ENCODE peak calls at places on chromosomes 7 and 10, in nine cellular contexts. I is stomach, E is T-helper 17 cell, H is fibroblast of mammary gland, X is PC-3, O is MV-4-11, P is mammary epithelial cell, L is NCI-H748 treated with DMSO at 0.1 percent for 48 hours, S is lung. D is an unnamed sample.

GRCh38 chr10:132539894-132540293 is 2.3 kb downstream of the INPP5A start:
- DNase-seq in I (no peak), E (no peak), H (peak), X (peak), O (peak), P (no peak), L (no peak), S (no peak), D (peak)

GRCh38 chr7:151752816-151753600 is 123.9 kb downstream of the PRKAG2 start:
- DNase-seq in I (no peak), E (no peak), H (no peak), X (no peak), O (no peak), P (no peak), L (no peak), S (no peak), D (no peak)

GRCh38 chr7:38541440-38541839 is 89.7 kb downstream of the AMPH start:
- DNase-seq in I (no peak), E (no peak), H (no peak), X (no peak), O (no peak), P (no peak), L (no peak), S (no peak), D (no peak)

GRCh38 chr7:133699390-133699789 is 427.8 kb upstream of the LRGUK start:
- DNase-seq in I (no peak), E (no peak), H (no peak), X (no peak), O (peak), P (no peak), L (no peak), S (no peak), D (no peak)

GRCh38 chr10:86362129-86362527 is 4.5 kb downstream of the GRID1 start:
- DNase-seq in I (no peak), E (no peak), H (no peak), X (no peak), O (no peak), P (no peak), L (no peak), S (no peak), D (no peak)

GRCh38 chr10:77105756-77106155 is 531.9 kb downstream of the KCNMA1 start:
- DNase-seq in I (no peak), E (no peak), H (peak), X (no peak), O (no peak), P (no peak), L (no peak), S (no peak), D (no peak)

GRCh38 chr10:30709700-30710358 is 80.3 kb upstream of the LYZL2 start:
- DNase-seq in I (no peak), E (no peak), H (no peak), X (no peak), O (no peak), P (no peak), L (no peak), S (no peak), D (no peak)

GRCh38 chr10:119786117-119786769 is 60.4 kb downstream of the INPP5F start:
- DNase-seq in I (no peak), E (no peak), H (no peak), X (peak), O (peak), P (no peak), L (no peak), S (no peak), D (peak)

GRCh38 chr10:126243306-126243705 is 145.0 kb downstream of the ADAM12 start:
- DNase-seq in I (no peak), E (no peak), H (peak), X (no peak), O (no peak), P (no peak), L (no peak), S (no peak), D (no peak)

GRCh38 chr7:158406817-158407216 is 180.8 kb downstream of the PTPRN2 start:
- DNase-seq in I (peak), E (no peak), H (no peak), X (no peak), O (no peak), P (no peak), L (no peak), S (no peak), D (no peak)

GRCh38 chr10:101052285-101052684 is 9.5 kb upstream of the KAZALD1 start:
- DNase-seq in I (no peak), E (no peak), H (peak), X (peak), O (peak), P (peak), L (no peak), S (no peak), D (peak)

GRCh38 chr7:92391071-92391470 is 56.2 kb upstream of the GATAD1 start:
- DNase-seq in I (no peak), E (no peak), H (no peak), X (no peak), O (no peak), P (no peak), L (no peak), S (no peak), D (no peak)

GRCh38 chr7:99791667-99792356 is 7.8 kb upstream of the CYP3A4 start:
- DNase-seq in I (no peak), E (no peak), H (peak), X (no peak), O (no peak), P (peak), L (no peak), S (no peak), D (no peak)

GRCh38 chr7:158285383-158285770 is 302.2 kb downstream of the PTPRN2 start:
- DNase-seq in I (peak), E (no peak), H (no peak), X (no peak), O (no peak), P (no peak), L (no peak), S (no peak), D (no peak)

GRCh38 chr7:100503350-100503735 is 19.6 kb downstream of the NYAP1 start:
- DNase-seq in I (no peak), E (no peak), H (peak), X (no peak), O (no peak), P (no peak), L (no peak), S (no peak), D (no peak)

GRCh38 chr10:49008505-49009202 is 69.0 kb upstream of the LRRC18 start:
- DNase-seq in I (no peak), E (no peak), H (no peak), X (no peak), O (no peak), P (no peak), L (no peak), S (no peak), D (no peak)

GRCh38 chr10:18418579-18419210 is 232.7 kb downstream of the NSUN6 start:
- DNase-seq in I (no peak), E (no peak), H (peak), X (no peak), O (peak), P (no peak), L (no peak), S (no peak), D (peak)

GRCh38 chr10:76311752-76312699 is 880.6 kb downstream of the LRMDA start:
- DNase-seq in I (peak), E (no peak), H (peak), X (peak), O (peak), P (peak), L (peak), S (no peak), D (no peak)

GRCh38 chr10:29849434-29849833 is 210.0 kb downstream of the JCAD start:
- DNase-seq in I (no peak), E (no peak), H (peak), X (peak), O (peak), P (no peak), L (no peak), S (no peak), D (peak)

GRCh38 chr7:78039791-78040776 is 241.5 kb downstream of the PHTF2 start:
- DNase-seq in I (peak), E (peak), H (peak), X (no peak), O (peak), P (no peak), L (no peak), S (no peak), D (no peak)

GRCh38 chr7:22782616-22783232 is 39.9 kb downstream of the TOMM7 start:
- DNase-seq in I (peak), E (peak), H (peak), X (peak), O (peak), P (peak), L (peak), S (peak), D (peak)

GRCh38 chr7:29798422-29798821 is 7.9 kb upstream of the WIPF3 start:
- DNase-seq in I (no peak), E (no peak), H (no peak), X (no peak), O (no peak), P (no peak), L (no peak), S (no peak), D (no peak)

GRCh38 chr7:142883145-142883544 is 2.4 kb downstream of the TRPV6 start:
- DNase-seq in I (no peak), E (no peak), H (no peak), X (no peak), O (no peak), P (no peak), L (no peak), S (no peak), D (no peak)

GRCh38 chr10:84525120-84525806 is 196.9 kb downstream of the CCSER2 start:
- DNase-seq in I (no peak), E (no peak), H (no peak), X (no peak), O (no peak), P (no peak), L (no peak), S (no peak), D (no peak)

GRCh38 chr7:103031781-103032180 is 42.8 kb downstream of the FBXL13 start:
- DNase-seq in I (no peak), E (no peak), H (peak), X (peak), O (no peak), P (no peak), L (no peak), S (no peak), D (peak)

GRCh38 chr10:69222157-69223027 is 2.3 kb downstream of the HKDC1 start:
- DNase-seq in I (peak), E (no peak), H (peak), X (peak), O (peak), P (peak), L (no peak), S (no peak), D (peak)

GRCh38 chr10:69449841-69450240 is 1.4 kb upstream of the TSPAN15 start:
- DNase-seq in I (peak), E (no peak), H (peak), X (peak), O (peak), P (no peak), L (no peak), S (peak), D (peak)

GRCh38 chr10:131065673-131066331 is 245.7 kb downstream of the TCERG1L start:
- DNase-seq in I (no peak), E (no peak), H (no peak), X (no peak), O (no peak), P (no peak), L (no peak), S (no peak), D (no peak)

GRCh38 chr10:25059990-25060389 is 43.6 kb downstream of the THNSL1 start:
- DNase-seq in I (peak), E (no peak), H (peak), X (peak), O (no peak), P (peak), L (no peak), S (peak), D (peak)

GRCh38 chr10:76150139-76150885 is 718.9 kb downstream of the LRMDA start:
- DNase-seq in I (peak), E (no peak), H (peak), X (peak), O (no peak), P (peak), L (no peak), S (peak), D (no peak)

GRCh38 chr10:75496191-75496567 is 64.8 kb downstream of the LRMDA start:
- DNase-seq in I (no peak), E (no peak), H (no peak), X (no peak), O (no peak), P (no peak), L (no peak), S (no peak), D (no peak)

GRCh38 chr7:12771378-12771877 is 84.0 kb downstream of the ARL4A start:
- DNase-seq in I (no peak), E (no peak), H (peak), X (no peak), O (no peak), P (peak), L (peak), S (peak), D (no peak)

GRCh38 chr10:73655990-73656298 is at the start of gene SYNPO2L:
- DNase-seq in I (no peak), E (no peak), H (no peak), X (no peak), O (no peak), P (no peak), L (no peak), S (no peak), D (no peak)

GRCh38 chr10:112959207-112959838 is 9.3 kb downstream of the TCF7L2 start:
- DNase-seq in I (no peak), E (no peak), H (peak), X (peak), O (no peak), P (peak), L (no peak), S (no peak), D (no peak)

GRCh38 chr7:145016068-145016467 is 180.2 kb upstream of the TPK1 start:
- DNase-seq in I (no peak), E (no peak), H (no peak), X (peak), O (no peak), P (no peak), L (no peak), S (no peak), D (no peak)

GRCh38 chr7:70619130-70619529 is 512.8 kb upstream of the GALNT17 start:
- DNase-seq in I (no peak), E (no peak), H (no peak), X (no peak), O (no peak), P (no peak), L (peak), S (no peak), D (no peak)

GRCh38 chr7:7182156-7183060 is at the start of gene C1GALT1:
- DNase-seq in I (peak), E (peak), H (peak), X (peak), O (peak), P (peak), L (peak), S (peak), D (peak)

D was measured in hepatic stellate cell.